ENCODE peak calls at places on chromosomes 11 and 22, in seven cellular contexts. P is A549, S is Peyer's patch, G is left lung, Y is SK-N-SH, Q is heart left ventricle, T is fibroblast of lung. X is an unnamed sample. For H3K9me3, the result is how much of the 10 kb centered on the place peaks cover.

GRCh38 chr11:115941044-115941443 is 436.8 kb upstream of the CADM1 start:
- DNase-seq in P (no peak), S (no peak), G (no peak), Y (no peak), Q (no peak), T (no peak), X (no peak)

GRCh38 chr11:34616086-34616485 is 4.8 kb upstream of the EHF start:
- DNase-seq in P (no peak), S (no peak), G (no peak), Y (no peak), Q (no peak), T (no peak), X (no peak)

GRCh38 chr11:118012083-118012669 is 26.0 kb downstream of the IL10RA start:
- DNase-seq in P (no peak), S (no peak), G (no peak), Y (no peak), Q (no peak), T (no peak), X (no peak)

GRCh38 chr11:61571869-61572268 is 9.0 kb downstream of the SYT7 start:
- DNase-seq in P (no peak), S (no peak), G (no peak), Y (no peak), Q (peak), T (no peak), X (no peak)

GRCh38 chr22:46137218-46137766 is 13.0 kb upstream of the PPARA start:
- DNase-seq in P (no peak), S (no peak), G (peak), Y (no peak), Q (no peak), T (no peak), X (peak)

GRCh38 chr11:1211838-1212237 is 11.0 kb upstream of the MUC5B start:
- DNase-seq in P (no peak), S (no peak), G (no peak), Y (no peak), Q (no peak), T (no peak), X (no peak)

GRCh38 chr11:120708511-120709183 is 197.1 kb downstream of the GRIK4 start:
- DNase-seq in P (no peak), S (no peak), G (no peak), Y (no peak), Q (no peak), T (no peak), X (no peak)

GRCh38 chr11:74641905-74642304 is 49.5 kb downstream of the POLD3 start:
- DNase-seq in P (no peak), S (no peak), G (no peak), Y (no peak), Q (no peak), T (peak), X (no peak)

GRCh38 chr11:28107331-28107725 is 628 bp downstream of the KIF18A start:
- DNase-seq in P (no peak), S (no peak), G (no peak), Y (peak), Q (no peak), T (no peak), X (no peak)

GRCh38 chr11:121964591-121964990 is 151.4 kb downstream of the BLID start:
- DNase-seq in P (no peak), S (no peak), G (no peak), Y (no peak), Q (no peak), T (peak), X (no peak)

GRCh38 chr11:89181111-89181510 is 3.4 kb downstream of the TYR start:
- DNase-seq in P (no peak), S (no peak), G (no peak), Y (no peak), Q (no peak), T (peak), X (no peak)

GRCh38 chr11:3120071-3120792 is 44.9 kb downstream of the OSBPL5 start:
- DNase-seq in P (no peak), S (no peak), G (peak), Y (peak), Q (peak), T (no peak), X (peak)

GRCh38 chr11:128910583-128910982 is 19.4 kb downstream of the KCNJ5 start:
- DNase-seq in P (no peak), S (no peak), G (no peak), Y (no peak), Q (no peak), T (no peak), X (no peak)

GRCh38 chr11:121161349-121161917 is 60.4 kb downstream of the TECTA start:
- DNase-seq in P (no peak), S (no peak), G (no peak), Y (no peak), Q (no peak), T (no peak), X (no peak)

GRCh38 chr11:69969890-69970784 is 108.0 kb upstream of the ANO1 start:
- DNase-seq in P (no peak), S (no peak), G (no peak), Y (no peak), Q (no peak), T (no peak), X (no peak)

GRCh38 chr11:134542401-134543143 is 130.5 kb upstream of the B3GAT1 start:
- DNase-seq in P (no peak), S (no peak), G (peak), Y (no peak), Q (no peak), T (no peak), X (peak)

GRCh38 chr22:32904044-32904443 is 102.5 kb downstream of the TIMP3 start:
- DNase-seq in P (peak), S (no peak), G (no peak), Y (peak), Q (peak), T (peak), X (no peak)

GRCh38 chr11:134488913-134489312 is 76.9 kb upstream of the B3GAT1 start:
- DNase-seq in P (no peak), S (no peak), G (no peak), Y (no peak), Q (no peak), T (no peak), X (no peak)

GRCh38 chr22:37229805-37230672 is 14.0 kb downstream of the RAC2 start:
- DNase-seq in P (no peak), S (peak), G (peak), Y (no peak), Q (peak), T (no peak), X (no peak)

GRCh38 chr22:40654522-40655167 is 18.1 kb upstream of the MRTFA start:
- DNase-seq in P (peak), S (no peak), G (no peak), Y (peak), Q (peak), T (peak), X (peak)

GRCh38 chr11:94276943-94277342 is 27.4 kb upstream of the IZUMO1R start:
- DNase-seq in P (no peak), S (no peak), G (no peak), Y (no peak), Q (no peak), T (no peak), X (no peak)

GRCh38 chr11:74462009-74462408 is 5.3 kb downstream of the KCNE3 start:
- DNase-seq in P (no peak), S (peak), G (peak), Y (no peak), Q (peak), T (peak), X (peak)

GRCh38 chr11:12512826-12513395 is 135.5 kb downstream of the PARVA start:
- DNase-seq in P (no peak), S (no peak), G (no peak), Y (no peak), Q (no peak), T (no peak), X (no peak)

GRCh38 chr22:44613196-44613595 is 88.8 kb upstream of the PRR5 start:
- DNase-seq in P (no peak), S (no peak), G (no peak), Y (no peak), Q (no peak), T (no peak), X (no peak)
- H3K9me3 ChIP-seq in P (under half), S (under half), G (under half), Y (under half), Q (under half), T (under half), X (under half)

GRCh38 chr11:8168485-8169257 is at the start of gene RIC3:
- DNase-seq in P (no peak), S (peak), G (peak), Y (peak), Q (peak), T (no peak), X (peak)
- TF ChIP-seq CTCF in P (no peak), S (no peak), G (no peak), Y (no peak), Q (no peak), T (no peak), X (no peak)

DNA sequence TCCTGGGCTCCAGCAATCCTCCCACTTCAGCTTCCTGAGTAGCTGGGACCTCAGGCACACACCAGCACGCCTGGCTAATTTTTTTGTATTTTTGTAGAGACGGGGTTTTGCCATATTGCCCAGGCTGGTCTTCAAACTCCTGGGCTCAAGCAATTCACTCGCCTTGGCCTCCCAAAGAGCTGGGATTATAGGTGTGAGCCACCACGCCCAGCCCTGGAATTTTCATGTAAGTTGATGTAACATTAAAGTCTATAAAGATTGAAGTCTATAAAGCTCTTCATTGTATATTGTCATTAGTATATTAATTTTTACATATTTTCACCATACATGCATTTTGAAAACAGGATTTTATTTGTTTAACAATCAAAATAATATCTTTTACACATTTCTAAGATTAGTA is 12.5 kb upstream of the DDX17 start:
- DNase-seq in P (no peak), S (no peak), G (no peak), Y (no peak), Q (no peak), T (no peak), X (no peak)
- H3K27ac ChIP-seq in P (no peak), S (no peak), G (no peak), Y (no peak), Q (no peak), T (no peak), X (no peak)

GRCh38 chr22:47395481-47395880 is 633.0 kb downstream of the TBC1D22A start:
- DNase-seq in P (peak), S (no peak), G (no peak), Y (no peak), Q (no peak), T (peak), X (no peak)
- H3K9me3 ChIP-seq in P (under half), S (under half), G (under half), Y (under half), Q (under half), T (under half), X (under half)

GRCh38 chr11:65744699-65745042 is 24.1 kb upstream of the RNASEH2C start:
- DNase-seq in P (no peak), S (no peak), G (no peak), Y (no peak), Q (no peak), T (no peak), X (no peak)
- TF ChIP-seq CTCF in P (no peak), S (no peak), G (no peak), Y (no peak), Q (no peak), T (no peak), X (no peak)

DNA sequence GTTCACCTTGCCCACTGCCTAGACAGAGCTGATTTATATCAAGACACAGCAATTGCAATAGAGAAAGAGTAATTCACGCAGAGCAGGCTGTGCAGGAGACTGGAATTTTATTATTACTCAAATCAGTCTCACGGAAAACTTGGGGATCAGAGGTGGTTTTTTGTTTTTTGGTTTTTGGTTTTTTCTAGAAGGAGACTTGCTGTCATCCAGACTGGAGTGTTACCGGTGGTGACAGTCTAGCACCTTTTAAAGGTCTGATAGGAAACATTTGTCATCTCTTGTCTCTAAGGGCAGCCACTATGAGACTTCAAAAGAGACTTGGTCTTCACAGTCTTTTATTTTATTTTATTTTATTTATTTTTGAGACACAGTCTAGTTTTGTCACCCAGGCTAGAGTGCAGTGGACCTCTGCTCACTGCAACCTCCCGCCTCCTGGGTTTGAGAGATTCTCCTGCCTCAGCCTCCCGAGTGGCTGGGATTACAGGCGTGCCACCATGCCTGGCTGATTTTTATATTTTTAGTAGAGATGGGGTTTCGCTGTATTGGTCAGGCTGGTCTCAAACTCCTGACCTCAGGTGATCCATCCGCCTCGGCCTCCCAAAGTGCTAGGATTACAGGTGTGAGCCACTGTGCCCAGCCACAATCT is 19.1 kb downstream of the APOBEC3H start:
- DNase-seq in P (no peak), S (no peak), G (peak), Y (no peak), Q (no peak), T (no peak), X (no peak)
- H3K27ac ChIP-seq in P (no peak), S (no peak), G (no peak), Y (no peak), Q (no peak), T (no peak), X (no peak)

GRCh38 chr22:49305966-49306631 is 521.6 kb downstream of the BRD1 start:
- DNase-seq in P (no peak), S (no peak), G (peak), Y (no peak), Q (peak), T (no peak), X (no peak)
- H3K9me3 ChIP-seq in P (under half), S (under half), G (under half), Y (under half), Q (under half), T (under half), X (under half)

GRCh38 chr11:110855246-110855645 is 143.0 kb upstream of the ARHGAP20 start:
- DNase-seq in P (no peak), S (no peak), G (no peak), Y (no peak), Q (no peak), T (peak), X (no peak)
- TF ChIP-seq CTCF in P (no peak), S (no peak), G (no peak), Y (no peak), Q (no peak), T (no peak), X (no peak)

X was measured in heart right ventricle.